ENCODE peak calls at places on chromosomes 3 and 15, in nine cellular contexts. K is Panc1, G is heart right ventricle, B is cardiac muscle cell, N is endodermal cell, S is body of pancreas, E is right cardiac atrium, P is transverse colon, O is mammary epithelial cell. X is an unnamed sample.

GRCh38 chr3:30775070-30775469 is 119.4 kb downstream of the GADL1 start:
- DNase-seq in K (no peak), G (no peak), B (no peak), N (no peak), S (no peak), E (no peak), P (no peak), O (no peak), X (no peak)

GRCh38 chr3:95923496-95924210 is 890.7 kb upstream of the EPHA6 start:
- DNase-seq in K (no peak), G (peak), B (peak), N (no peak), S (peak), E (peak), P (no peak), O (peak), X (no peak)

GRCh38 chr3:141710888-141711616 is 27.0 kb upstream of the RNF7 start:
- DNase-seq in K (no peak), G (no peak), B (peak), N (no peak), S (no peak), E (peak), P (no peak), O (peak), X (no peak)

GRCh38 chr3:97232635-97233034 is 418.2 kb downstream of the EPHA6 start:
- DNase-seq in K (no peak), G (no peak), B (no peak), N (no peak), S (peak), E (no peak), P (peak), O (no peak), X (no peak)

GRCh38 chr3:53045107-53045783 is 628 bp downstream of the SFMBT1 start:
- DNase-seq in K (no peak), G (peak), B (peak), N (no peak), S (peak), E (peak), P (peak), O (no peak), X (peak)

GRCh38 chr3:46977811-46978195 is 1.3 kb upstream of the CCDC12 start:
- DNase-seq in K (no peak), G (no peak), B (no peak), N (no peak), S (no peak), E (peak), P (no peak), O (no peak), X (peak)

GRCh38 chr15:59751552-59752413 is 62.7 kb upstream of the BNIP2 start:
- DNase-seq in K (no peak), G (no peak), B (peak), N (no peak), S (no peak), E (no peak), P (no peak), O (peak), X (no peak)

GRCh38 chr3:195892105-195892354 is 16.3 kb downstream of the TNK2 start:
- DNase-seq in K (no peak), G (no peak), B (no peak), N (no peak), S (no peak), E (no peak), P (no peak), O (no peak), X (no peak)

GRCh38 chr3:173065543-173065970 is 75.5 kb downstream of the SPATA16 start:
- DNase-seq in K (no peak), G (peak), B (peak), N (no peak), S (no peak), E (peak), P (no peak), O (no peak), X (no peak)

GRCh38 chr15:64153480-64154367 is 2.2 kb downstream of the SNX22 start:
- DNase-seq in K (peak), G (peak), B (peak), N (peak), S (peak), E (peak), P (peak), O (peak), X (peak)
- H3K4me3 ChIP-seq in K (no peak), G (no peak), B (no peak), N (no peak), S (no peak), E (peak), P (no peak), O (no peak), X (no peak)

DNA sequence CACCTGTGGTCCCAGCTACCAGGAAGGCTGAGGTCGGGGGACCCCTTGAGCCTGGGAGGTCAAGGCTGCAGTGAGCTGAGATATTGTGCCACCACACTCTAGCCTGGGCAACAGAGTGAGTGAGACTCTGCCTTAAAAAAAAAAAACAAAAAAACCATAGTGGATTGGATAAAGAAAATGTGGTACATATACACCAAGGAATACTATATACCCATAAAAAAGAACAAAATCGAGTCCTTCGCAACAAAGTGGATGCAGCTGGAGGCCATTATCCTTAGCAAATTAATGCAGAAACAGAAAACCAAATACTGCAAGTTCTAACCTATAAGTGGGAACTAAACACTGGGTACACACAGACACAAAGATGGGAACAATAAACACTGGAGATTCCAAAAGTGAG is 20.6 kb upstream of the ARF4 start:
- DNase-seq in K (no peak), G (no peak), B (no peak), N (no peak), S (no peak), E (no peak), P (no peak), O (no peak), X (no peak)
- H3K27ac ChIP-seq in K (no peak), G (no peak), B (no peak), N (no peak), S (no peak), E (no peak), P (no peak), O (no peak), X (no peak)

DNA sequence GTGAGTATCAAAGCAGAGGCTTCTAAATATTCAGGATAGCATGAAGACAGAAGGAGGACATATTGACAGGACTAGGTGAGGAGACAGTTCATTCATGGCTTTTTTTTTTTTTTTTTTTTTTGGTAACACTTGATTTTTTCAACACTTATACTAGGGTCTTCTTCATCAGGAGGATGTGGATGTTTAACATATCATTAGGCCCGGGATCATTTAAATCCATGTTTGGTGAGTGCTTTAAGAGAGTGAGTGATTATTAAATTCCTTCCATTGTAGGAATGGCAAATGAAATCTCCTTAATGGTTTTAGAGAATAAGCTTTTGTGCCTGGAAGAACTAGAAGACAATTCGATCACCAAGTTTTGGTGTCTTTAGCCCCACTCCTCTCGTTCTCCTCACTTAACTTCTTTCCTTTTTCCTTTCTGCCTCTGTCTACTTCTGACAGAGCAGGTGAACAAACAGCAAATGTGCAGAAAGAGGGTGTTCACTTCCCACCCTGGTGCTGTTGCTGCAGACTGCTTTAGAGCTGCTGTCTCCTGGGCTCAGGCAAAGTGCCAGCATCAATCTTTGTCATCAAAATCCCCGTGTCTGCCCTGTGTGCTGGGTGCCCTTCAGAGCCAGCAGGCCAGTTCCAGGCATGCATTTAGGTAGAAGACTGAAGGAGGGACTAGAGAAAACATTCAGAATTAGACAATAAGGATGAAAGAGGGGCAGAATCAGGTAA is 35.6 kb upstream of the RAB11A start:
- DNase-seq in K (no peak), G (peak), B (no peak), N (no peak), S (peak), E (peak), P (peak), O (no peak), X (peak)
- H3K4me3 ChIP-seq in K (no peak), G (peak), B (no peak), N (peak), S (no peak), E (no peak), P (peak), O (no peak), X (peak)

GRCh38 chr3:152321806-152322377 is 53.2 kb downstream of the MBNL1 start:
- DNase-seq in K (no peak), G (no peak), B (no peak), N (no peak), S (no peak), E (no peak), P (no peak), O (no peak), X (no peak)
- H3K27ac ChIP-seq in K (no peak), G (peak), B (no peak), N (no peak), S (no peak), E (no peak), P (peak), O (no peak), X (peak)

DNA sequence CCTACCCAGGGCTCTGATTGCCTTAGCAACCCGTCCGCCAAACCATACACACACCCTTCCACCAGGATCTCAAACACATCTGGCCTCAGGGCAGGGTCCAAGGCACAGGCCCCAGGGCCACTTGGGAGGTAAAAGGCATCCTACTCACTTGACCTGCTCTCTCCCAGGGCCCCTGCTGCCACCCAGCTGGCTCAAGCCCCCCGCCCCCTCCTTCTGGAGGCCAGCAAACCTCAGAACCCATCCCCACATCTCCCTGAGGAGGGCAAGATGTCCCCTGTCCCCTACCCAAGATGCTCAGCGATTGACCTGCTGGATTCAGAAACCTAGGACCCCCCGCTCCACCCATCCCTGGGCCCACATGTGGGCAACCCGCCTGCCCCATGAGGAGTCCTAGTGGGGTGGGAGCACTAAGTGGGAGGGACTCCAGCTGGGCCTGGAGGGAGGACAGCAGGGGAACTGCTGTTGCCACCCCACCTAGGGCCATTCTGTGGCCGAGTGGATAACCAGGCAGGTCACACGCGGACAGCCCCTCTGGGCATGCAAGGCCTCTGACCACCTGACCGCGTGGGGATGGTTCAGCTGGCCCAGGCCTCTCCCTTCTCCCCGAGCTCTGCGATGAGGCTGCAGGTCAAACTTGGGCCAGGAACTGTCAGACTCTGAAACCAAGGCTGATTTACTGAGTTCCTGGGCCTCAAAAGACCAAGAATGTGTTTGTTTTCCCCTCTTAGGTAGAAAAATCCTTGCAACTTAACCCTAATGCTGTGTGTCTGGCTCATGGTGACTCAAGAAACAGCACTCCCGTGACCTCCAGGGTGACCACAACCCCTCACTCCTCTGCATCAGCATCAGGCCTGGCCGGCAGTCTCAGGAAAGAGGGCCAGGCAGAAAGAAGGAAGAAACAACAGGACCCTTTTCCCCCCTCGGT is 4.2 kb downstream of the MFGE8 start:
- DNase-seq in K (no peak), G (no peak), B (no peak), N (no peak), S (no peak), E (no peak), P (no peak), O (no peak), X (no peak)
- H3K4me3 ChIP-seq in K (peak), G (peak), B (no peak), N (no peak), S (no peak), E (no peak), P (no peak), O (no peak), X (peak)

DNA sequence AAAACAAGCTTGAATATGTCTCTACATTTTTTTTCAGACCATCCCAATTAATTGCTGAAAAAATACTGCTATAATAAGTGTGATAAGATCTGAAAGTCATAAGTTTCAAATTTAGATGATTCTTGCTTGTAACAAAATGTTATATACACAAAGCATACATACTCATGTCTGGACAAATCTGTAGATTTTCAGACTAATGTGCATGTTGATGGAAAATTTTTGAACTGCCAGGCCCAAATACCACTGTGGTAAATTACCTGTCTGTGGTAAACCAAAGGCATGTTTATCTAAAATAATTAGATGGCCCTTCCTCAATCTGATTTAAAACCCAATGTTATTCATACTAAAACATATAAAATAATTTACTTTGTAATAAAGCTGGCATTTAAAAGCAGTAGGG is 31.7 kb upstream of the CLDN16 start:
- DNase-seq in K (no peak), G (no peak), B (no peak), N (no peak), S (no peak), E (no peak), P (no peak), O (peak), X (no peak)
- H3K27ac ChIP-seq in K (no peak), G (no peak), B (no peak), N (no peak), S (no peak), E (no peak), P (no peak), O (peak), X (no peak)

GRCh38 chr3:43316783-43317460 is 30.6 kb downstream of the SNRK start:
- DNase-seq in K (no peak), G (no peak), B (no peak), N (no peak), S (no peak), E (no peak), P (no peak), O (peak), X (no peak)
- H3K4me3 ChIP-seq in K (no peak), G (no peak), B (no peak), N (no peak), S (no peak), E (no peak), P (no peak), O (no peak), X (no peak)

X was measured in psoas muscle.